ENCODE peak calls at places on chromosome 5, in ten cellular contexts. G is PC-3, U is colonic mucosa, T is endodermal cell, S is Peyer's patch, X is lower lobe of right lung, O is small intestine, N is kidney epithelial cell, P is fibroblast of lung, M is neural progenitor cell. C is an unnamed sample. For H3K36me3, the result is how much of the 10 kb centered on the place peaks cover.

GRCh38 chr5:35781181-35781580 is 75.5 kb upstream of the IL7R start:
- DNase-seq in G (no peak), N (no peak), U (no peak), P (peak), M (no peak), O (no peak), X (no peak), T (no peak), S (no peak), C (no peak)

GRCh38 chr5:125476888-125477585 is 730.6 kb upstream of the ZNF608 start:
- DNase-seq in U (no peak), G (no peak), X (no peak), P (peak), N (no peak), M (no peak), O (no peak), S (no peak), T (no peak), C (no peak)

GRCh38 chr5:31854181-31854624 is 215.3 kb downstream of the PDZD2 start:
- DNase-seq in T (peak), X (peak), M (peak), N (peak), P (peak), S (no peak), U (no peak), G (peak), O (no peak), C (peak)

GRCh38 chr5:2366816-2367215 is 384.7 kb downstream of the IRX2 start:
- DNase-seq in O (no peak), U (no peak), X (no peak), T (no peak), N (no peak), M (no peak), P (no peak), S (no peak), G (no peak), C (no peak)

GRCh38 chr5:88663793-88664216 is 219.2 kb downstream of the MEF2C start:
- DNase-seq in X (no peak), S (no peak), G (no peak), T (no peak), P (peak), U (no peak), O (no peak), M (peak), N (no peak), C (no peak)

GRCh38 chr5:137938358-137939138 is 49.3 kb downstream of the PKD2L2 start:
- DNase-seq in U (no peak), T (no peak), X (no peak), N (no peak), S (no peak), G (no peak), P (no peak), O (no peak), M (no peak), C (no peak)

GRCh38 chr5:92421937-92422336 is 1038.8 kb upstream of the ARRDC3 start:
- DNase-seq in T (no peak), G (peak), P (peak), X (no peak), U (no peak), O (no peak), S (no peak), M (peak), N (no peak), C (no peak)

GRCh38 chr5:168697034-168697720 is 118.0 kb upstream of the PANK3 start:
- DNase-seq in S (no peak), P (no peak), N (no peak), T (no peak), X (no peak), M (no peak), G (peak), U (no peak), O (no peak), C (no peak)

GRCh38 chr5:74367241-74367733 is 273.2 kb downstream of the ENC1 start:
- DNase-seq in G (no peak), S (no peak), T (no peak), X (no peak), U (no peak), N (no peak), P (peak), M (no peak), O (no peak), C (no peak)

GRCh38 chr5:160175438-160176218 is 53.7 kb upstream of the FABP6 start:
- DNase-seq in G (no peak), T (no peak), S (peak), U (no peak), O (peak), X (no peak), M (no peak), P (peak), N (no peak), C (no peak)

GRCh38 chr5:34022131-34022705 is 14.4 kb upstream of the AMACR start:
- DNase-seq in O (no peak), U (no peak), P (peak), S (no peak), T (no peak), G (peak), X (no peak), M (no peak), N (no peak), C (no peak)

GRCh38 chr5:181281077-181281983 is 20.4 kb upstream of the TRIM52 start:
- DNase-seq in O (no peak), P (no peak), U (no peak), T (peak), S (no peak), M (peak), G (no peak), N (no peak), X (no peak), C (no peak)

GRCh38 chr5:2370626-2371418 is 380.7 kb downstream of the IRX2 start:
- DNase-seq in G (no peak), O (no peak), T (peak), N (no peak), M (no peak), P (no peak), X (no peak), S (no peak), U (no peak), C (no peak)

GRCh38 chr5:42074353-42074752 is 149.3 kb downstream of the FBXO4 start:
- DNase-seq in M (no peak), G (peak), U (no peak), S (no peak), T (no peak), O (no peak), N (no peak), X (no peak), P (no peak), C (no peak)

GRCh38 chr5:22611327-22611726 is 241.8 kb downstream of the CDH12 start:
- DNase-seq in U (no peak), M (peak), G (no peak), S (no peak), P (no peak), X (no peak), N (no peak), O (no peak), T (no peak), C (no peak)

GRCh38 chr5:125357660-125358059 is 611.2 kb upstream of the ZNF608 start:
- DNase-seq in O (no peak), N (no peak), T (no peak), U (no peak), P (no peak), M (no peak), G (peak), S (no peak), X (no peak), C (no peak)

GRCh38 chr5:98816574-98817222 is 43.2 kb downstream of the RGMB start:
- DNase-seq in P (no peak), U (peak), O (peak), X (peak), S (no peak), M (no peak), T (no peak), G (no peak), N (no peak), C (no peak)

GRCh38 chr5:41795125-41795524 is 75.1 kb downstream of the OXCT1 start:
- DNase-seq in N (no peak), G (no peak), S (no peak), P (no peak), M (no peak), U (no peak), T (no peak), X (no peak), O (no peak), C (no peak)

GRCh38 chr5:32851774-32852173 is 140.7 kb downstream of the NPR3 start:
- DNase-seq in O (no peak), X (no peak), S (no peak), P (no peak), N (no peak), U (no peak), T (no peak), G (no peak), M (no peak), C (no peak)

GRCh38 chr5:53418844-53419243 is 61.6 kb upstream of the FST start:
- DNase-seq in N (peak), M (no peak), X (no peak), U (no peak), T (no peak), S (no peak), P (peak), O (no peak), G (peak), C (no peak)

GRCh38 chr5:6904822-6905221 is 191.6 kb downstream of the TENT4A start:
- DNase-seq in X (no peak), P (no peak), N (no peak), G (no peak), T (no peak), O (no peak), M (no peak), S (no peak), U (no peak), C (no peak)

GRCh38 chr5:168776023-168776422 is 196.9 kb upstream of the PANK3 start:
- DNase-seq in T (no peak), G (no peak), O (no peak), X (no peak), M (no peak), U (no peak), S (no peak), N (no peak), P (no peak), C (no peak)

GRCh38 chr5:137300411-137301240 is 198.5 kb downstream of the SPOCK1 start:
- DNase-seq in P (peak), G (peak), U (no peak), M (no peak), T (no peak), X (no peak), N (no peak), O (no peak), S (no peak), C (no peak)

GRCh38 chr5:134022333-134022732 is 17.6 kb upstream of the VDAC1 start:
- DNase-seq in S (no peak), U (no peak), N (no peak), O (no peak), P (no peak), G (no peak), T (no peak), M (no peak), X (no peak), C (no peak)

GRCh38 chr5:128353416-128354107 is 184.5 kb downstream of the FBN2 start:
- DNase-seq in P (no peak), O (no peak), U (no peak), T (no peak), N (no peak), X (no peak), M (no peak), G (no peak), S (no peak), C (no peak)

GRCh38 chr5:145280806-145281205 is 554.3 kb downstream of the PRELID2 start:
- DNase-seq in P (no peak), G (no peak), T (no peak), O (no peak), X (no peak), S (no peak), U (no peak), M (no peak), N (no peak), C (no peak)

GRCh38 chr5:134086943-134087305 is 27.6 kb upstream of the TCF7 start:
- DNase-seq in G (no peak), U (no peak), X (no peak), M (no peak), S (no peak), O (no peak), P (no peak), N (no peak), T (no peak), C (no peak)

GRCh38 chr5:126373621-126374416 is 49.4 kb upstream of the GRAMD2B start:
- DNase-seq in T (no peak), U (peak), X (no peak), M (no peak), N (no peak), G (peak), S (no peak), O (peak), P (peak), C (no peak)

GRCh38 chr5:142441638-142442037 is 116.8 kb upstream of the SPRY4 start:
- DNase-seq in T (no peak), U (no peak), X (no peak), N (no peak), P (no peak), M (no peak), O (no peak), G (no peak), S (no peak), C (no peak)

GRCh38 chr5:80117446-80117845 is 82.3 kb downstream of the THBS4 start:
- DNase-seq in O (peak), M (no peak), U (no peak), T (no peak), P (peak), G (no peak), S (no peak), X (no peak), N (no peak), C (no peak)

GRCh38 chr5:177528631-177529030 is 11.9 kb upstream of the DDX41 start:
- DNase-seq in T (no peak), G (no peak), U (no peak), N (no peak), P (no peak), M (no peak), S (no peak), X (no peak), O (no peak), C (peak)
- H3K36me3 ChIP-seq in T (half or more), G (under half), U (under half), N (under half), P (half or more), M (under half), S (under half), X (half or more), O (under half), C (half or more)

DNA sequence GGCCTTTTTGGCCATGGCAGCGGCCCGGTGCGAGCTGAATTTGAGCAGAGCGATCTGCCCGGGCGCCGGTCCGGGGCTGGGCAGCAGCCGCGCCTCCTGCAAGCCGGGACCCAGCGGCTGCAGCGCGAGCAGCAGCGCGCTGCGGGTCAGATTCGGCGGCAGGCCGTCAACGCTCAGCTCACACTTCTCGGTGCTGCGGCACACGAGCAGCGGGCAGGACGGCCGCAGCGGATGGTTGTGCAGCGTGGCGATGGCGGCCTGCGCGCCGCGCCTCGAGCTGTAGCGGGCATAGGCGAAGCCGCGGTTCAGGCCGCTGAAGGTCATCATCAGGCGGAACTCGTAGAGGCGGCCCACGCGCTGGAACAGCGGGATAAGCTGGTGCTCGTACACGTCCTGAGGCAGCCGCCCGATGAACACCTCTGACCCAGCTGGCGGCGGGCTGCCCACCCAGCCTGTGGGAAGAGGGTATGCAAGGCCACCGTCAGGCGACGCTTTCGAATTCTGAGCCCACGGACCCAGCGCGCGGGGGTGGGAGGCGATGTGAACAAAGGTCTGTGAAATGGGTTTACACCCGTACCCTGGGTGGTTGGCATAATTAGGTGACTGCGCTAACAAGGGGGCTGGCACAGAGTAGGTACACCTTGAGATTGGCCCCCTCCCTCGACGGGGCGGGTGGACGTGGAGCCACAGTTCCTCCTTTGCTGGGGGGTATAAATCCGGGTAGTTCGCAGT is 755 bp downstream of the DND1 start:
- DNase-seq in M (peak), S (no peak), U (no peak), X (peak), P (peak), N (no peak), G (no peak), T (peak), O (no peak), C (peak)
- H3K36me3 ChIP-seq in M (under half), S (under half), U (under half), X (half or more), P (under half), N (under half), G (under half), T (half or more), O (under half), C (half or more)

GRCh38 chr5:95533106-95533505 is 21.7 kb downstream of the SKIC3 start:
- DNase-seq in G (no peak), T (no peak), X (no peak), O (no peak), M (no peak), N (no peak), U (no peak), P (peak), S (no peak), C (no peak)
- H3K36me3 ChIP-seq in G (under half), T (half or more), X (half or more), O (under half), M (under half), N (under half), U (under half), P (under half), S (under half), C (half or more)

GRCh38 chr5:171989276-171989675 is 17.2 kb downstream of the FBXW11 start:
- DNase-seq in O (no peak), U (no peak), X (no peak), N (no peak), T (no peak), M (no peak), P (peak), G (peak), S (no peak), C (no peak)

GRCh38 chr5:171992305-171992704 is 14.1 kb downstream of the FBXW11 start:
- DNase-seq in X (no peak), U (no peak), S (no peak), N (no peak), P (no peak), G (no peak), O (no peak), T (no peak), M (no peak), C (no peak)

GRCh38 chr5:171989946-171990712 is 16.3 kb downstream of the FBXW11 start:
- DNase-seq in U (no peak), O (no peak), X (no peak), G (peak), M (no peak), S (no peak), T (no peak), P (no peak), N (no peak), C (no peak)

GRCh38 chr5:171990713-171991015 is 15.8 kb downstream of the FBXW11 start:
- DNase-seq in X (no peak), G (peak), P (no peak), N (no peak), S (no peak), M (no peak), T (no peak), O (no peak), U (no peak), C (no peak)

DNA sequence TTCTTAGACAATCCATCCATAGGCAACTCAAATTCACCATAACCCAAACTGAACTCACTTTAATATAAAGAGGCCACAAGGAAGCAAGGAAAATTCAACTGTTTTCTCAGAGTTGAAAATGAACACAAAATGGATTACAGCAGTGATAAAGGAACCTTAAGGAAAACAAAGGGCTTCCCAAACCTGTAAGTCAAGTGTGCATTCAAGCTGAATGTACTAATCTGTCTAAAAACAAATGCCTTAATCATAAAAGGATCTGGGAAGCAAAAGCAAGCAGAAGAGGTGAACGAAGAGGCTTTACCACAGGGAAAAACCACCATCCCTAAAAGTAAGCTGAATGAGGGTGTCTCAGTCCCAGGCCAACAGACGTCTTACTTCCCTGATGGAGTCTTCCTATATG is 13.6 kb downstream of the FBXW11 start:
- DNase-seq in M (no peak), U (no peak), S (no peak), N (no peak), G (no peak), P (no peak), O (no peak), T (no peak), X (no peak), C (no peak)
- H3K36me3 ChIP-seq in M (under half), U (under half), S (under half), N (under half), G (under half), P (under half), O (under half), T (under half), X (under half), C (under half)

GRCh38 chr5:170268153-170268689 is 29.4 kb downstream of the LCP2 start:
- DNase-seq in T (no peak), U (no peak), N (no peak), O (no peak), G (no peak), X (no peak), M (no peak), S (no peak), P (no peak), C (no peak)

GRCh38 chr5:170268884-170269283 is 28.7 kb downstream of the LCP2 start:
- DNase-seq in T (no peak), O (no peak), N (no peak), U (no peak), S (no peak), M (no peak), G (no peak), X (no peak), P (no peak), C (no peak)

GRCh38 chr5:170269579-170269978 is 28.0 kb downstream of the LCP2 start:
- DNase-seq in G (peak), T (no peak), M (no peak), N (no peak), X (no peak), O (no peak), P (peak), S (no peak), U (no peak), C (no peak)

GRCh38 chr5:170267431-170268152 is 30.0 kb downstream of the LCP2 start:
- DNase-seq in M (peak), X (peak), G (peak), N (peak), T (peak), O (peak), S (no peak), U (peak), P (peak), C (no peak)

DNA sequence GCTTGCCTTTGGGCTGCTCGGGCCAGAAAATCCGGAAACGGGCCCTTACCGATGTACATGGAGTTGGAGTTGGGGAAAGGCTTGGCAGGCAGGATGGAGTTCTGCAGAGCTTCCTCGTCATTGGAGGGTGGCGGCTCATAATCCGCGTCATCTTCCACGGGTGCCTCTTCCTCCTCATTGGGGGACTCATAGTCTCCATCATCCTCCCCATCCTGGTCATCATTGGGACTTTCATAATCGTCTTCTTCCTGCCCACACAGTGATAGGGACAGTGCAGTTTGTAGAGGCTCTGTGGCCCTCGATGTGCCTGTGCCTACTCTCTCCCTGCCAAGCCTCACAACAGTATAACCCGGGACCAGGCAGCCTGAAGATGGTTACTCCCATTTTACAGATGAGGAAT is 26.9 kb downstream of the LCP2 start:
- DNase-seq in N (no peak), T (no peak), M (no peak), O (no peak), X (no peak), P (no peak), U (no peak), G (no peak), S (no peak), C (no peak)
- H3K36me3 ChIP-seq in N (under half), T (under half), M (under half), O (under half), X (half or more), P (under half), U (under half), G (under half), S (under half), C (under half)

DNA sequence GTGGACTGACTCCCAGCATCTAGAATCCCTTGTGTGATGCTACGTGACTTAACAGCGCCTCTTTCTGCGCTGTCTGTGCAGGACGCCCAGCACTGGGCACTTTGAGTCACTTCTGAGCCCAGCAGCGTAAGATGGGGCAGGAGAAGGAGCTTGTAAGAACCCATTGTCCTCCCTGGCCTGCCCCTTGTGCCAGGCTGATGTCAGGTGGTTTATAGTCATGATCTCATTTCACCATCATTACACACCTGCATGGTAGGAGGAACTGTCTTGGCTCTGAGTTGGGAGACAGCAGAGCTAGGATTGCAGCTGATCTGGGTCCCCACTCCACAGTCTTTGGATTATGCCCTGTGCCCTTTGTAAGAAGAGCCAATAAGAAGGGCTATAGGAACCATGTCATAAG is 12.2 kb downstream of the ERGIC1 start:
- DNase-seq in S (no peak), P (no peak), T (no peak), X (no peak), N (no peak), G (no peak), U (no peak), O (no peak), M (no peak), C (no peak)
- H3K36me3 ChIP-seq in S (under half), P (under half), T (under half), X (under half), N (under half), G (under half), U (under half), O (under half), M (under half), C (half or more)

GRCh38 chr5:177335043-177335700 is 16.3 kb downstream of the LMAN2 start:
- DNase-seq in U (no peak), G (no peak), T (no peak), S (peak), N (no peak), O (no peak), M (no peak), X (peak), P (no peak), C (no peak)
- H3K36me3 ChIP-seq in U (under half), G (under half), T (half or more), S (under half), N (under half), O (under half), M (under half), X (half or more), P (under half), C (half or more)